ENCODE peak calls at places on chromosomes 5 and 9, in nine cellular contexts. X, W, C, G, L, S, I, V and Y are unnamed samples.

GRCh38 chr5:180352116-180352975 is 790 bp downstream of the GFPT2 start:
- DNase-seq in X (peak), W (peak), C (no peak), G (no peak), L (no peak), S (no peak), I (peak), V (no peak), Y (peak)

GRCh38 chr5:66554211-66554610 is 42.0 kb upstream of the MAST4 start:
- DNase-seq in X (peak), W (peak), C (no peak), G (no peak), L (peak), S (no peak), I (peak), V (no peak), Y (peak)

GRCh38 chr9:84137968-84138367 is 157.4 kb downstream of the RMI1 start:
- DNase-seq in X (no peak), W (no peak), C (peak), G (no peak), L (no peak), S (no peak), I (no peak), V (no peak), Y (peak)

GRCh38 chr5:153256-153655 is 38.0 kb upstream of the LRRC14B start:
- DNase-seq in X (no peak), W (peak), C (no peak), G (no peak), L (no peak), S (no peak), I (peak), V (no peak), Y (no peak)

GRCh38 chr5:139637438-139638089 is 10.6 kb upstream of the CXXC5 start:
- DNase-seq in X (peak), W (peak), C (peak), G (peak), L (no peak), S (no peak), I (peak), V (no peak), Y (no peak)

GRCh38 chr9:18490591-18491370 is 16.8 kb downstream of the ADAMTSL1 start:
- DNase-seq in X (no peak), W (peak), C (no peak), G (no peak), L (no peak), S (peak), I (peak), V (no peak), Y (peak)

GRCh38 chr9:136327313-136327971 is at the start of gene GPSM1:
- DNase-seq in X (peak), W (peak), C (peak), G (no peak), L (no peak), S (no peak), I (peak), V (peak), Y (no peak)

GRCh38 chr5:78472469-78473106 is 112.2 kb downstream of the SCAMP1 start:
- DNase-seq in X (no peak), W (peak), C (no peak), G (no peak), L (no peak), S (no peak), I (peak), V (no peak), Y (peak)

GRCh38 chr5:10706326-10706725 is 54.7 kb downstream of the DAP start:
- DNase-seq in X (no peak), W (no peak), C (no peak), G (no peak), L (no peak), S (no peak), I (no peak), V (no peak), Y (no peak)

GRCh38 chr9:36386396-36386795 is 13.7 kb downstream of the RNF38 start:
- DNase-seq in X (no peak), W (no peak), C (no peak), G (no peak), L (no peak), S (no peak), I (no peak), V (no peak), Y (no peak)

GRCh38 chr5:159133041-159133741 is 33.5 kb upstream of the EBF1 start:
- DNase-seq in X (peak), W (peak), C (peak), G (no peak), L (no peak), S (peak), I (peak), V (no peak), Y (peak)

GRCh38 chr5:174145091-174145490 is 99.6 kb downstream of the NSG2 start:
- DNase-seq in X (no peak), W (no peak), C (no peak), G (no peak), L (no peak), S (no peak), I (no peak), V (no peak), Y (no peak)

GRCh38 chr9:85740821-85741111 is 988 bp downstream of the AGTPBP1 start:
- DNase-seq in X (no peak), W (no peak), C (no peak), G (no peak), L (no peak), S (no peak), I (no peak), V (no peak), Y (peak)

GRCh38 chr5:96601811-96602244 is 60.3 kb upstream of the CAST start:
- DNase-seq in X (peak), W (peak), C (peak), G (peak), L (peak), S (peak), I (peak), V (no peak), Y (peak)

GRCh38 chr9:75461188-75461587 is 372.9 kb downstream of the OSTF1 start:
- DNase-seq in X (no peak), W (no peak), C (no peak), G (no peak), L (no peak), S (no peak), I (no peak), V (no peak), Y (no peak)

GRCh38 chr5:68319316-68320093 is 103.9 kb downstream of the PIK3R1 start:
- DNase-seq in X (no peak), W (peak), C (no peak), G (no peak), L (no peak), S (no peak), I (peak), V (no peak), Y (peak)

GRCh38 chr5:171619196-171619595 is 166.4 kb upstream of the SMIM23 start:
- DNase-seq in X (no peak), W (no peak), C (no peak), G (no peak), L (no peak), S (no peak), I (no peak), V (no peak), Y (no peak)

GRCh38 chr5:35815089-35815936 is 41.4 kb upstream of the IL7R start:
- DNase-seq in X (no peak), W (peak), C (no peak), G (no peak), L (peak), S (no peak), I (peak), V (no peak), Y (peak)

GRCh38 chr9:117779760-117780159 is 75.6 kb downstream of the TLR4 start:
- DNase-seq in X (no peak), W (no peak), C (no peak), G (no peak), L (no peak), S (no peak), I (no peak), V (no peak), Y (no peak)

GRCh38 chr5:6758201-6758600 is 45.0 kb downstream of the TENT4A start:
- DNase-seq in X (no peak), W (no peak), C (no peak), G (no peak), L (no peak), S (no peak), I (no peak), V (no peak), Y (no peak)

GRCh38 chr5:94288937-94289336 is 329.5 kb downstream of the KIAA0825 start:
- DNase-seq in X (no peak), W (peak), C (no peak), G (no peak), L (no peak), S (no peak), I (no peak), V (no peak), Y (no peak)

GRCh38 chr5:154394328-154394727 is 51.5 kb upstream of the SAP30L start:
- DNase-seq in X (no peak), W (no peak), C (no peak), G (no peak), L (no peak), S (no peak), I (no peak), V (no peak), Y (no peak)

GRCh38 chr5:141465351-141465750 is 10.4 kb upstream of the PCDHGC3 start:
- DNase-seq in X (no peak), W (peak), C (no peak), G (no peak), L (no peak), S (no peak), I (peak), V (no peak), Y (peak)

GRCh38 chr5:73682176-73682575 is 56.2 kb downstream of the ARHGEF28 start:
- DNase-seq in X (no peak), W (no peak), C (no peak), G (no peak), L (no peak), S (no peak), I (no peak), V (no peak), Y (no peak)

GRCh38 chr5:109927639-109928038 is 237.9 kb downstream of the MAN2A1 start:
- DNase-seq in X (no peak), W (no peak), C (no peak), G (no peak), L (no peak), S (no peak), I (no peak), V (no peak), Y (no peak)

GRCh38 chr5:10283927-10284635 is 23.6 kb downstream of the CMBL start:
- DNase-seq in X (peak), W (peak), C (peak), G (peak), L (peak), S (peak), I (peak), V (peak), Y (peak)